ENCODE peak calls at places on chromosomes 2 and 18, in six cellular contexts. F is H9; E is right atrium auricular region; T is effector memory CD4-positive, alpha-beta T cell; V is heart left ventricle; X is aorta. Q is an unnamed sample.

GRCh38 chr2:176744156-176744555 is 468.4 kb upstream of the HNRNPA3 start:
- DNase-seq in F (no peak), E (no peak), T (no peak), V (no peak), X (no peak), Q (no peak)

GRCh38 chr2:230068658-230069080 is at the start of gene SLC16A14:
- DNase-seq in F (peak; percentile 53), E (no peak), T (no peak), V (no peak), X (no peak), Q (peak; percentile 42)

GRCh38 chr2:9030882-9031645 is 27.6 kb upstream of the MBOAT2 start:
- DNase-seq in F (no peak), E (no peak), T (no peak), V (no peak), X (no peak), Q (no peak)

GRCh38 chr2:40511661-40512213 is 59.8 kb upstream of the SLC8A1 start:
- DNase-seq in F (no peak), E (no peak), T (no peak), V (peak; percentile 30), X (peak; percentile 23), Q (no peak)

GRCh38 chr18:41719808-41720207 is 235.2 kb upstream of the PIK3C3 start:
- DNase-seq in F (no peak), E (no peak), T (no peak), V (no peak), X (no peak), Q (no peak)

GRCh38 chr2:228875152-228875875 is 395.8 kb downstream of the PID1 start:
- DNase-seq in F (no peak), E (no peak), T (no peak), V (no peak), X (no peak), Q (no peak)

GRCh38 chr2:229665158-229665557 is 49.2 kb downstream of the DNER start:
- DNase-seq in F (no peak), E (no peak), T (no peak), V (no peak), X (no peak), Q (no peak)

GRCh38 chr18:4836146-4836545 is 360.9 kb downstream of the AKAIN1 start:
- DNase-seq in F (no peak), E (no peak), T (no peak), V (no peak), X (no peak), Q (no peak)

GRCh38 chr2:10242451-10242850 is 60.3 kb upstream of the HPCAL1 start:
- DNase-seq in F (no peak), E (no peak), T (no peak), V (no peak), X (peak; percentile 15), Q (no peak)

GRCh38 chr2:71001592-71002570 is 7.2 kb upstream of the TEX261 start:
- DNase-seq in F (peak; percentile 82), E (no peak), T (no peak), V (no peak), X (no peak), Q (no peak)

GRCh38 chr18:21997207-21998143 is 171.9 kb upstream of the GATA6 start:
- DNase-seq in F (no peak), E (no peak), T (no peak), V (no peak), X (no peak), Q (no peak)

GRCh38 chr2:120961396-120961795 is 225.7 kb downstream of the GLI2 start:
- DNase-seq in F (no peak), E (no peak), T (no peak), V (no peak), X (no peak), Q (no peak)

GRCh38 chr2:159501743-159502142 is 114.6 kb downstream of the BAZ2B start:
- DNase-seq in F (no peak), E (no peak), T (no peak), V (no peak), X (no peak), Q (no peak)

GRCh38 chr18:955379-956066 is 50.9 kb downstream of the ADCYAP1 start:
- DNase-seq in F (no peak), E (no peak), T (no peak), V (no peak), X (no peak), Q (no peak)

GRCh38 chr2:218781691-218782528 is at the start of gene CYP27A1:
- DNase-seq in F (peak; percentile 52), E (peak; percentile 70), T (no peak), V (peak; percentile 69), X (peak; percentile 79), Q (peak; percentile 54)

GRCh38 chr18:61394983-61395382 is 61.8 kb downstream of the CDH20 start:
- DNase-seq in F (no peak), E (no peak), T (no peak), V (no peak), X (no peak), Q (no peak)

GRCh38 chr2:126953483-126953882 is 54.8 kb downstream of the TEX51 start:
- DNase-seq in F (no peak), E (no peak), T (no peak), V (no peak), X (no peak), Q (no peak)

GRCh38 chr2:61993422-61994024 is 88.0 kb downstream of the COMMD1 start:
- DNase-seq in F (no peak), E (no peak), T (no peak), V (no peak), X (no peak), Q (no peak)

GRCh38 chr18:51120809-51121596 is 76.5 kb downstream of the MEX3C start:
- DNase-seq in F (peak; percentile 62), E (no peak), T (no peak), V (no peak), X (no peak), Q (peak; percentile 41)

GRCh38 chr18:10017048-10017447 is 103.2 kb downstream of the VAPA start:
- DNase-seq in F (no peak), E (no peak), T (no peak), V (no peak), X (no peak), Q (no peak)

GRCh38 chr2:50344509-50345106 is 687.3 kb downstream of the NRXN1 start:
- DNase-seq in F (peak; percentile 55), E (no peak), T (no peak), V (no peak), X (no peak), Q (no peak)

GRCh38 chr2:102143450-102143985 is 972 bp downstream of the IL1R1 start:
- DNase-seq in F (no peak), E (no peak), T (no peak), V (peak; percentile 43), X (no peak), Q (no peak)

GRCh38 chr2:28404086-28404485 is 11.4 kb downstream of the FOSL2 start:
- DNase-seq in F (no peak), E (no peak), T (no peak), V (no peak), X (no peak), Q (no peak)
- H3K4me1 ChIP-seq in F (no peaks in the 10 kb centered on the region), E (peaks cover 91% of the 10 kb centered on the region), T (peaks cover 43% of the 10 kb centered on the region), V (peaks cover 71% of the 10 kb centered on the region), X (peaks cover 2% of the 10 kb centered on the region), Q (peaks cover 39% of the 10 kb centered on the region)

GRCh38 chr2:37707393-37707792 is 36.0 kb upstream of the CDC42EP3 start:
- DNase-seq in F (no peak), E (no peak), T (no peak), V (no peak), X (no peak), Q (no peak)

GRCh38 chr2:37711831-37712230 is 40.4 kb upstream of the CDC42EP3 start:
- DNase-seq in F (no peak), E (no peak), T (no peak), V (no peak), X (no peak), Q (no peak)

GRCh38 chr2:37718515-37719161 is 47.2 kb upstream of the CDC42EP3 start:
- DNase-seq in F (no peak), E (no peak), T (no peak), V (no peak), X (no peak), Q (no peak)

GRCh38 chr2:37711308-37711731 is 39.9 kb upstream of the CDC42EP3 start:
- DNase-seq in F (peak; percentile 47), E (no peak), T (no peak), V (no peak), X (no peak), Q (peak; percentile 95)

GRCh38 chr2:37713258-37713700 is 41.8 kb upstream of the CDC42EP3 start:
- DNase-seq in F (no peak), E (no peak), T (no peak), V (no peak), X (no peak), Q (peak; percentile 79)
- H3K27ac ChIP-seq in F (no peak overlapping the region), E (no peak overlapping the region), T (no peak overlapping the region), V (no peak overlapping the region), X (no peak overlapping the region), Q (peak overlapping the region; percentile 86)

GRCh38 chr2:157421377-157421944 is 22.4 kb downstream of the CYTIP start:
- DNase-seq in F (no peak), E (no peak), T (no peak), V (no peak), X (no peak), Q (no peak)

GRCh38 chr2:157418215-157418614 is 25.7 kb downstream of the CYTIP start:
- DNase-seq in F (no peak), E (no peak), T (no peak), V (no peak), X (no peak), Q (no peak)

GRCh38 chr2:157421964-157422363 is 21.9 kb downstream of the CYTIP start:
- DNase-seq in F (no peak), E (no peak), T (no peak), V (no peak), X (no peak), Q (no peak)

GRCh38 chr2:157420771-157421323 is 23.0 kb downstream of the CYTIP start:
- DNase-seq in F (no peak), E (no peak), T (no peak), V (no peak), X (no peak), Q (no peak)

GRCh38 chr2:157419031-157419580 is 24.8 kb downstream of the CYTIP start:
- DNase-seq in F (no peak), E (no peak), T (no peak), V (no peak), X (no peak), Q (no peak)
- H3K4me1 ChIP-seq in F (no peaks in the 10 kb centered on the region), E (peaks cover 6% of the 10 kb centered on the region), T (peaks cover 58% of the 10 kb centered on the region), V (no peaks in the 10 kb centered on the region), X (no peaks in the 10 kb centered on the region), Q (no peaks in the 10 kb centered on the region)

GRCh38 chr18:3347286-3347803 is 85.4 kb downstream of the MYL12B start:
- DNase-seq in F (no peak), E (no peak), T (no peak), V (no peak), X (no peak), Q (no peak)
- H3K27ac ChIP-seq in F (no peak overlapping the region), E (no peak overlapping the region), T (no peak overlapping the region), V (no peak overlapping the region), X (no peak overlapping the region), Q (no peak overlapping the region)

DNA sequence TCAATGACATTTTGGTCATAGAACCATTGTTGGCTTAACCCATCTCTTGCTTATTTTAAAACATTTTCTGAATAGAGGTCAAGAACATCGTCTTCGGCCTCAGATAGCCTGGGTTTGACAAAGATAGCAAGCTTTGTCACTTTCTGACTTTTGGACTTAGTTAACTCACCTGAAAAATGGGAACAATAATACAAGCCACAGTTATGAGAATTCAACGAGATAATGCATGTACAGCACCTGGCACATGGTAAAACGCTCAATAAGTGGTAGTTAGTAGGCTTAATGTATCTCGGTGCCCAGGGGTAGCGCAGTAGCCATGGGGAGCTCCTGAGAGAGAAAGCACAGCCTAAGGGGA is 446 bp upstream of the COPS7B start:
- DNase-seq in F (no peak), E (no peak), T (no peak), V (no peak), X (no peak), Q (no peak)
- H3K4me1 ChIP-seq in F (no peaks in the 10 kb centered on the region), E (peaks cover 48% of the 10 kb centered on the region), T (peaks cover 23% of the 10 kb centered on the region), V (peaks cover 38% of the 10 kb centered on the region), X (peaks cover 10% of the 10 kb centered on the region), Q (peaks cover 14% of the 10 kb centered on the region)

GRCh38 chr18:48138211-48138610 is 207.8 kb upstream of the SMAD2 start:
- DNase-seq in F (no peak), E (no peak), T (no peak), V (no peak), X (no peak), Q (no peak)
- H3K27ac ChIP-seq in F (no peak overlapping the region), E (no peak overlapping the region), T (no peak overlapping the region), V (no peak overlapping the region), X (no peak overlapping the region), Q (no peak overlapping the region)